ENCODE peak calls at places on chromosomes 11 and 22, in four cellular contexts. One of them, this sample, is unnamed.

GRCh38 chr22:46072030-46072881 is 78.1 kb upstream of the PPARA start:
- DNase-seq in GM12878: no peak
- DNase-seq in transverse colon: peak
- DNase-seq in suprapubic skin: peak
- DNase-seq in this sample: peak

GRCh38 chr22:30617819-30618218 is 10.8 kb downstream of the TCN2 start:
- DNase-seq in transverse colon: no peak
- DNase-seq in GM12878: no peak
- DNase-seq in suprapubic skin: no peak
- DNase-seq in this sample: no peak

GRCh38 chr22:37601540-37602442 is 6.8 kb upstream of the GGA1 start:
- DNase-seq in GM12878: peak
- DNase-seq in suprapubic skin: no peak
- DNase-seq in transverse colon: peak
- DNase-seq in this sample: peak

GRCh38 chr22:42437488-42438292 is 5.5 kb upstream of the NFAM1 start:
- DNase-seq in transverse colon: peak
- DNase-seq in GM12878: peak
- DNase-seq in suprapubic skin: peak
- DNase-seq in this sample: peak

GRCh38 chr11:82775736-82776346 is 42.2 kb upstream of the FAM181B start:
- DNase-seq in suprapubic skin: no peak
- DNase-seq in transverse colon: peak
- DNase-seq in GM12878: no peak
- DNase-seq in this sample: no peak

GRCh38 chr11:133366088-133366487 is 166.2 kb downstream of the OPCML start:
- DNase-seq in transverse colon: no peak
- DNase-seq in suprapubic skin: no peak
- DNase-seq in GM12878: no peak
- DNase-seq in this sample: no peak

GRCh38 chr22:42662114-42663021 is 13.2 kb upstream of the CYB5R3 start:
- DNase-seq in suprapubic skin: peak
- DNase-seq in transverse colon: peak
- DNase-seq in GM12878: no peak
- DNase-seq in this sample: peak

GRCh38 chr11:62395885-62396778 is 22.7 kb upstream of the SCGB1A1 start:
- DNase-seq in GM12878: no peak
- DNase-seq in transverse colon: no peak
- DNase-seq in suprapubic skin: no peak
- DNase-seq in this sample: no peak

GRCh38 chr11:89249196-89249595 is 71.5 kb downstream of the TYR start:
- DNase-seq in suprapubic skin: no peak
- DNase-seq in GM12878: no peak
- DNase-seq in transverse colon: no peak
- DNase-seq in this sample: no peak

GRCh38 chr11:117986981-117987495 is 844 bp downstream of the IL10RA start:
- DNase-seq in transverse colon: peak
- DNase-seq in suprapubic skin: no peak
- DNase-seq in GM12878: peak
- DNase-seq in this sample: no peak

GRCh38 chr11:132911186-132911585 is 621.1 kb downstream of the OPCML start:
- DNase-seq in suprapubic skin: no peak
- DNase-seq in GM12878: no peak
- DNase-seq in transverse colon: no peak
- DNase-seq in this sample: no peak

GRCh38 chr22:17143101-17143500 is 16.0 kb downstream of the HDHD5 start:
- DNase-seq in suprapubic skin: no peak
- DNase-seq in GM12878: no peak
- DNase-seq in transverse colon: no peak
- DNase-seq in this sample: no peak

GRCh38 chr11:77198440-77198849 is 70.4 kb downstream of the MYO7A start:
- DNase-seq in GM12878: no peak
- DNase-seq in suprapubic skin: peak
- DNase-seq in transverse colon: no peak
- DNase-seq in this sample: no peak

GRCh38 chr22:42683599-42684283 is 34.5 kb upstream of the CYB5R3 start:
- DNase-seq in suprapubic skin: peak
- DNase-seq in transverse colon: peak
- DNase-seq in GM12878: no peak
- DNase-seq in this sample: no peak

GRCh38 chr11:100704176-100704575 is 17.1 kb downstream of the ARHGAP42 start:
- DNase-seq in transverse colon: no peak
- DNase-seq in GM12878: no peak
- DNase-seq in suprapubic skin: no peak
- DNase-seq in this sample: no peak

GRCh38 chr22:48427731-48428211 is 1399.9 kb downstream of the BRD1 start:
- DNase-seq in GM12878: no peak
- DNase-seq in transverse colon: no peak
- DNase-seq in suprapubic skin: peak
- DNase-seq in this sample: no peak

GRCh38 chr22:31044262-31044861 is 36.8 kb upstream of the SMTN start:
- DNase-seq in transverse colon: peak
- DNase-seq in GM12878: no peak
- DNase-seq in suprapubic skin: no peak
- DNase-seq in this sample: peak

GRCh38 chr11:128559496-128560103 is 27.8 kb downstream of the ETS1 start:
- DNase-seq in GM12878: no peak
- DNase-seq in suprapubic skin: no peak
- DNase-seq in transverse colon: no peak
- DNase-seq in this sample: no peak

GRCh38 chr11:115267871-115268270 is 236.3 kb downstream of the CADM1 start:
- DNase-seq in suprapubic skin: no peak
- DNase-seq in GM12878: no peak
- DNase-seq in transverse colon: no peak
- DNase-seq in this sample: no peak

GRCh38 chr11:73652856-73653559 is 6.6 kb downstream of the PLEKHB1 start:
- DNase-seq in transverse colon: no peak
- DNase-seq in GM12878: no peak
- DNase-seq in suprapubic skin: no peak
- DNase-seq in this sample: no peak

GRCh38 chr11:36394056-36394455 is 98.0 kb downstream of the PRR5L start:
- DNase-seq in suprapubic skin: no peak
- DNase-seq in transverse colon: no peak
- DNase-seq in GM12878: no peak
- DNase-seq in this sample: no peak

GRCh38 chr22:28988455-28988854 is 73.2 kb downstream of the C22orf31 start:
- DNase-seq in suprapubic skin: no peak
- DNase-seq in transverse colon: no peak
- DNase-seq in GM12878: no peak
- DNase-seq in this sample: no peak

GRCh38 chr11:93267383-93267782 is 63.2 kb upstream of the DEUP1 start:
- DNase-seq in GM12878: no peak
- DNase-seq in suprapubic skin: no peak
- DNase-seq in transverse colon: no peak
- DNase-seq in this sample: no peak

GRCh38 chr11:86593833-86594232 is 78.6 kb downstream of the ME3 start:
- DNase-seq in GM12878: no peak
- DNase-seq in suprapubic skin: no peak
- DNase-seq in transverse colon: no peak
- DNase-seq in this sample: no peak

GRCh38 chr11:86592047-86592564 is 80.3 kb downstream of the ME3 start:
- DNase-seq in GM12878: no peak
- DNase-seq in transverse colon: no peak
- DNase-seq in suprapubic skin: no peak
- DNase-seq in this sample: no peak

GRCh38 chr11:86591631-86592030 is 80.8 kb downstream of the ME3 start:
- DNase-seq in GM12878: no peak
- DNase-seq in suprapubic skin: no peak
- DNase-seq in transverse colon: no peak
- DNase-seq in this sample: no peak

GRCh38 chr11:86594746-86595145 is 77.7 kb downstream of the ME3 start:
- DNase-seq in transverse colon: no peak
- DNase-seq in suprapubic skin: no peak
- DNase-seq in GM12878: no peak
- DNase-seq in this sample: no peak

DNA sequence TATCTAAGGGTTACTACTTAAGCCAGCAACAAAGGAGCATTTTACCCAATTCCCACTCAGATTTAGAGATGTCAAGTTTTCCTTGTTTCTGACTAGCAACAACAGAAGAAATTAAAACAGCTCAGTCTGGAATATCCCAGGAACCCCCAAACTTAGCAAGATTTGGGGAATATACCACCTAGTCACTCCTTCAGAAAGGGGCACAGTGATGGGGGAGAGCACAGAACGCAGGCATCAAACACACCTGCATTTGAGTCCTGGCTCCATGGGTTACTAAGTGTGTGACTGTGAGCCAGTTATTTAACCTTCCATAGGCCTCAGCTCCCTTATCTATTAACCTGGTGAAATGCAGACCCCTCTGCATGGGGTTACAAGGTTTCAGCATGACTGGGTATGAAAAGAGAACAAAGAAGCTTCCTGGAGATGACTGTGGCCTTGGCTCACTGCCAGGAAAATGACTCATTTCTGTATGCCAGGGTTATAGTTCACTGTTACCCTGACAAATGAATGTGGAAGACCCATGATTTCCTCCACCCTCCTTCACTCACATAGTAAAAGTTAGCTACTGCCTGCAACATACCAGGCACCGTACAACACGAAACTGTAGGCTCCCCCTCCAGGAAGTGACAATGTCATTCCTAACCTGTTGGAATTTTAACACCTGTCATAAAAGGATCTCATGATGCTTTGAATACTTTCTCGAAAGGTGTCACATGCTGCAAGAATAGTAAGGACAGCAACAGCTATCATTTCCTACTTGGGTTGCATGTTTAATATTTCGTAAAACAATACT is 79.6 kb downstream of the ME3 start:
- DNase-seq in GM12878: peak
- DNase-seq in suprapubic skin: no peak
- DNase-seq in transverse colon: peak
- DNase-seq in this sample: peak
- TF ChIP-seq POLR2AphosphoS5 in GM12878: peak
- TF ChIP-seq POLR2AphosphoS5 in suprapubic skin: no peak
- TF ChIP-seq POLR2AphosphoS5 in transverse colon: peak
- TF ChIP-seq POLR2AphosphoS5 in this sample: no peak

DNA sequence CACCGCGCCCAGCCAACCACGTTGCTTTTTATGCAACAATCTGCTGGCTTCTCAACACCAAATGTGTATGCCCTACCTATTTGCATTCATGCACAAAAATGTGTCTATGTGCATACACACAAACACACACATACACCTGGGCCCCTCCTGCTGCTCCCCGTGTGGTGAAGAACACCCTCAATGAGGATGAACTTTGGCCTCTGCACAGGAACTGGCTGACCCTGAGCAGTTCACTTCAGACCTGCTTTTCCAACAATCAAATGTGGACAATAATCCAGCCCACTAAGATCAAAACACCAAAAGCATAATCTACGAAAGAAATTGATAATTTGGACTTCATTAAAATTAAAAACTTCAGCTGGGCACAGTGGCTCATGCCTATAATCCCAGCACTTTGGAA is 25.3 kb upstream of the SLC35C1 start:
- DNase-seq in GM12878: no peak
- DNase-seq in transverse colon: no peak
- DNase-seq in suprapubic skin: peak
- DNase-seq in this sample: no peak
- TF ChIP-seq CTCF in GM12878: no peak
- TF ChIP-seq CTCF in transverse colon: no peak
- TF ChIP-seq CTCF in suprapubic skin: no peak
- TF ChIP-seq CTCF in this sample: no peak

GRCh38 chr11:71992331-71992730 is 6.4 kb upstream of the IL18BP start:
- DNase-seq in suprapubic skin: no peak
- DNase-seq in GM12878: peak
- DNase-seq in transverse colon: no peak
- DNase-seq in this sample: no peak

GRCh38 chr11:71988050-71988449 is 10.7 kb upstream of the IL18BP start:
- DNase-seq in GM12878: no peak
- DNase-seq in suprapubic skin: no peak
- DNase-seq in transverse colon: no peak
- DNase-seq in this sample: no peak

GRCh38 chr11:71991494-71991893 is 7.2 kb upstream of the IL18BP start:
- DNase-seq in suprapubic skin: no peak
- DNase-seq in transverse colon: no peak
- DNase-seq in GM12878: peak
- DNase-seq in this sample: no peak

GRCh38 chr11:71987521-71987920 is 11.2 kb upstream of the IL18BP start:
- DNase-seq in GM12878: no peak
- DNase-seq in suprapubic skin: no peak
- DNase-seq in transverse colon: no peak
- DNase-seq in this sample: no peak

DNA sequence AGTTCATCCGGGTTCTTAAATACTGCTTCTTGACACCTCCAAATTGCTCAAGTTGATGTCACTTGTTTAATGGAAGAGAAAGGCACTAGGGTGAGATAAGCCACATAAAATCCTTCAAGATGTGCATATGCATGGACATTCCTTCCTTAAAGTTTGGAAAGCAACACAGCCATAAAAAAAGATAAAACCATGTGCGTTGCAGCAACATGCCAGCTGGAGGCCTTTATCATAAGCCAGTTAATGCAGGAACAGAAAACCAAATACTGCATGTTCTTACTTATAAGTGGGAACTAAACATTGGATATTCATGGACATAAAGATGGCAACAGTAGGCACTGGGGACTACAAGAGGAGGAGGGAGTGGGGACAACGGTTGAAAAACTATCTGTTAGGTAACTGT is 8.0 kb upstream of the IL18BP start:
- DNase-seq in suprapubic skin: no peak
- DNase-seq in GM12878: no peak
- DNase-seq in transverse colon: no peak
- DNase-seq in this sample: no peak
- TF ChIP-seq EP300 in suprapubic skin: no peak
- TF ChIP-seq EP300 in GM12878: no peak
- TF ChIP-seq EP300 in transverse colon: no peak
- TF ChIP-seq EP300 in this sample: no peak

DNA sequence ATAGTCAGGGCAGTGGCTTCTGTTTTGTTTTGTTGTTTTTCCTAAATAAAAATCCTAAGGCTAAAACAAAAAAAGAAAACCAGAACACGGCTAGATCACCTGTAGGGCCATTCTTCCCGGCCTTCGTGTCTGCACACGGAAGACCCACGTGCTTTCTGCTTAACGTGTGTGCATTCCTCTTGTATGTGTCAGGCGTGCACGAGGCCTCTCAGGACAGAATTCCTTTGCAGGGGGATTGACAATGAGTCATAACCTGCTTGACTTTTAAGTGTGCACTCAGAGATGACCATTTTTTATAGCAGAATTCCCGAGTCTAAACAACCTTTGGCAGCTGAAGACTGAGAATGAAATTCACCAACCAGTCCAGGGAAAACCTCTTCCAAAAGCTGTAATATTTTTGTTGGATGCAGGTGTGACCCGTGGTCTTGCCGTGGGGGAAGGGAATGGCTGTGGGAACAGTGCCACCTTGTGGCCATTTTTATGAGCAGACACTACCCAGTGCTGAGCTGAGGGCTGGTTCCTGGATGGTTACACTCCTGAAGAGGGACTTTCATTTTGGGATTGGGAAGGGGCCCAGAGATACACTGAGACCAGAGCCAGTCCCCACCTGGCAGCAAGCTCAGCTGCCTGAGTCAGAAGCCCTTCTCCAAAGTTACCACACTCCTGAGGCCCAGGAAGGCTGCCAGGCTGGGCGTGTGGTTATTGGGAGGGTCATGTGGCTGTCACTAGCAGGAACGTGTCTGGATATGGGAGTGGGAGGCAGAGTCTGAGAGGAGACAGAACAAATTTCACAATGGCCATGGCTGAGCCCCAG is 35.7 kb upstream of the DKK3 start:
- DNase-seq in transverse colon: peak
- DNase-seq in GM12878: no peak
- DNase-seq in suprapubic skin: peak
- DNase-seq in this sample: peak
- TF ChIP-seq POLR2AphosphoS5 in transverse colon: peak
- TF ChIP-seq POLR2AphosphoS5 in GM12878: no peak
- TF ChIP-seq POLR2AphosphoS5 in suprapubic skin: peak
- TF ChIP-seq POLR2AphosphoS5 in this sample: peak

This sample was measured in stomach.